ENCODE peak calls at places on chromosomes 4 and X, in ten cellular contexts. One of them, this sample, is unnamed.

GRCh38 chr4:1318046-1318375 is 28.3 kb downstream of the MAEA start:
- DNase-seq in stimulated activated CD4-positive, alpha-beta T cell treated with anti-CD3 and anti-CD28 coated beads, Interleukin-12 subunit alpha, Interleukin-12 subunit beta, amount 100 ng/mL, for 4 hours: no peak
- DNase-seq in activated CD4-positive, CD25-positive, alpha-beta regulatory T cell: no peak
- DNase-seq in activated CD8-positive, alpha-beta memory T cell treated with anti-CD3 and anti-CD28 coated beads for 48 hours: no peak
- DNase-seq in G401: no peak
- DNase-seq in heart left ventricle: no peak
- DNase-seq in hepatic stellate cell: no peak
- DNase-seq in NCI-H446 treated with DMSO at 0.1 percent for 48 hours: no peak
- DNase-seq in stromal cell of bone marrow: no peak
- DNase-seq in ACHN: no peak
- DNase-seq in this sample: no peak

GRCh38 chrX:153646620-153647373 is at the start of gene DUSP9:
- DNase-seq in activated CD8-positive, alpha-beta memory T cell treated with anti-CD3 and anti-CD28 coated beads for 48 hours: no peak
- DNase-seq in G401: no peak
- DNase-seq in activated CD4-positive, CD25-positive, alpha-beta regulatory T cell: no peak
- DNase-seq in ACHN: peak
- DNase-seq in stimulated activated CD4-positive, alpha-beta T cell treated with anti-CD3 and anti-CD28 coated beads, Interleukin-12 subunit alpha, Interleukin-12 subunit beta, amount 100 ng/mL, for 4 hours: no peak
- DNase-seq in NCI-H446 treated with DMSO at 0.1 percent for 48 hours: no peak
- DNase-seq in hepatic stellate cell: no peak
- DNase-seq in heart left ventricle: no peak
- DNase-seq in stromal cell of bone marrow: no peak
- DNase-seq in this sample: no peak

GRCh38 chr4:138405439-138405838 is 163.3 kb upstream of the SLC7A11 start:
- DNase-seq in activated CD4-positive, CD25-positive, alpha-beta regulatory T cell: no peak
- DNase-seq in hepatic stellate cell: no peak
- DNase-seq in G401: no peak
- DNase-seq in heart left ventricle: no peak
- DNase-seq in activated CD8-positive, alpha-beta memory T cell treated with anti-CD3 and anti-CD28 coated beads for 48 hours: no peak
- DNase-seq in ACHN: peak
- DNase-seq in stimulated activated CD4-positive, alpha-beta T cell treated with anti-CD3 and anti-CD28 coated beads, Interleukin-12 subunit alpha, Interleukin-12 subunit beta, amount 100 ng/mL, for 4 hours: no peak
- DNase-seq in NCI-H446 treated with DMSO at 0.1 percent for 48 hours: no peak
- DNase-seq in stromal cell of bone marrow: no peak
- DNase-seq in this sample: no peak

GRCh38 chr4:185512516-185512915 is 22.8 kb downstream of the PDLIM3 start:
- DNase-seq in NCI-H446 treated with DMSO at 0.1 percent for 48 hours: no peak
- DNase-seq in activated CD4-positive, CD25-positive, alpha-beta regulatory T cell: no peak
- DNase-seq in activated CD8-positive, alpha-beta memory T cell treated with anti-CD3 and anti-CD28 coated beads for 48 hours: no peak
- DNase-seq in heart left ventricle: no peak
- DNase-seq in stimulated activated CD4-positive, alpha-beta T cell treated with anti-CD3 and anti-CD28 coated beads, Interleukin-12 subunit alpha, Interleukin-12 subunit beta, amount 100 ng/mL, for 4 hours: no peak
- DNase-seq in hepatic stellate cell: peak
- DNase-seq in G401: no peak
- DNase-seq in stromal cell of bone marrow: peak
- DNase-seq in ACHN: no peak
- DNase-seq in this sample: no peak

GRCh38 chr4:7777017-7777710 is 162.5 kb downstream of the AFAP1 start:
- DNase-seq in activated CD4-positive, CD25-positive, alpha-beta regulatory T cell: no peak
- DNase-seq in G401: peak
- DNase-seq in stromal cell of bone marrow: no peak
- DNase-seq in hepatic stellate cell: no peak
- DNase-seq in ACHN: no peak
- DNase-seq in stimulated activated CD4-positive, alpha-beta T cell treated with anti-CD3 and anti-CD28 coated beads, Interleukin-12 subunit alpha, Interleukin-12 subunit beta, amount 100 ng/mL, for 4 hours: no peak
- DNase-seq in heart left ventricle: no peak
- DNase-seq in NCI-H446 treated with DMSO at 0.1 percent for 48 hours: no peak
- DNase-seq in activated CD8-positive, alpha-beta memory T cell treated with anti-CD3 and anti-CD28 coated beads for 48 hours: no peak
- DNase-seq in this sample: no peak

GRCh38 chr4:24642941-24643628 is 58.7 kb upstream of the DHX15 start:
- DNase-seq in hepatic stellate cell: no peak
- DNase-seq in NCI-H446 treated with DMSO at 0.1 percent for 48 hours: no peak
- DNase-seq in G401: no peak
- DNase-seq in activated CD8-positive, alpha-beta memory T cell treated with anti-CD3 and anti-CD28 coated beads for 48 hours: no peak
- DNase-seq in heart left ventricle: no peak
- DNase-seq in ACHN: peak
- DNase-seq in stimulated activated CD4-positive, alpha-beta T cell treated with anti-CD3 and anti-CD28 coated beads, Interleukin-12 subunit alpha, Interleukin-12 subunit beta, amount 100 ng/mL, for 4 hours: no peak
- DNase-seq in activated CD4-positive, CD25-positive, alpha-beta regulatory T cell: no peak
- DNase-seq in stromal cell of bone marrow: no peak
- DNase-seq in this sample: no peak

GRCh38 chr4:72031868-72032619 is at the start of gene NPFFR2:
- DNase-seq in hepatic stellate cell: peak
- DNase-seq in activated CD8-positive, alpha-beta memory T cell treated with anti-CD3 and anti-CD28 coated beads for 48 hours: no peak
- DNase-seq in stimulated activated CD4-positive, alpha-beta T cell treated with anti-CD3 and anti-CD28 coated beads, Interleukin-12 subunit alpha, Interleukin-12 subunit beta, amount 100 ng/mL, for 4 hours: no peak
- DNase-seq in stromal cell of bone marrow: no peak
- DNase-seq in NCI-H446 treated with DMSO at 0.1 percent for 48 hours: no peak
- DNase-seq in activated CD4-positive, CD25-positive, alpha-beta regulatory T cell: no peak
- DNase-seq in ACHN: peak
- DNase-seq in heart left ventricle: peak
- DNase-seq in G401: no peak
- DNase-seq in this sample: no peak

GRCh38 chrX:111102636-111103035 is 6.6 kb downstream of the PAK3 start:
- DNase-seq in stromal cell of bone marrow: no peak
- DNase-seq in activated CD8-positive, alpha-beta memory T cell treated with anti-CD3 and anti-CD28 coated beads for 48 hours: no peak
- DNase-seq in activated CD4-positive, CD25-positive, alpha-beta regulatory T cell: no peak
- DNase-seq in G401: no peak
- DNase-seq in ACHN: no peak
- DNase-seq in NCI-H446 treated with DMSO at 0.1 percent for 48 hours: no peak
- DNase-seq in heart left ventricle: no peak
- DNase-seq in stimulated activated CD4-positive, alpha-beta T cell treated with anti-CD3 and anti-CD28 coated beads, Interleukin-12 subunit alpha, Interleukin-12 subunit beta, amount 100 ng/mL, for 4 hours: no peak
- DNase-seq in hepatic stellate cell: no peak
- DNase-seq in this sample: no peak

GRCh38 chr4:2063557-2064275 is 4.6 kb downstream of the NAT8L start:
- DNase-seq in heart left ventricle: no peak
- DNase-seq in stromal cell of bone marrow: no peak
- DNase-seq in ACHN: no peak
- DNase-seq in G401: no peak
- DNase-seq in activated CD4-positive, CD25-positive, alpha-beta regulatory T cell: no peak
- DNase-seq in stimulated activated CD4-positive, alpha-beta T cell treated with anti-CD3 and anti-CD28 coated beads, Interleukin-12 subunit alpha, Interleukin-12 subunit beta, amount 100 ng/mL, for 4 hours: no peak
- DNase-seq in activated CD8-positive, alpha-beta memory T cell treated with anti-CD3 and anti-CD28 coated beads for 48 hours: no peak
- DNase-seq in hepatic stellate cell: no peak
- DNase-seq in NCI-H446 treated with DMSO at 0.1 percent for 48 hours: no peak
- DNase-seq in this sample: no peak

GRCh38 chr4:26731342-26731741 is 129.3 kb upstream of the STIM2 start:
- DNase-seq in NCI-H446 treated with DMSO at 0.1 percent for 48 hours: no peak
- DNase-seq in activated CD4-positive, CD25-positive, alpha-beta regulatory T cell: no peak
- DNase-seq in G401: no peak
- DNase-seq in hepatic stellate cell: no peak
- DNase-seq in stimulated activated CD4-positive, alpha-beta T cell treated with anti-CD3 and anti-CD28 coated beads, Interleukin-12 subunit alpha, Interleukin-12 subunit beta, amount 100 ng/mL, for 4 hours: no peak
- DNase-seq in activated CD8-positive, alpha-beta memory T cell treated with anti-CD3 and anti-CD28 coated beads for 48 hours: no peak
- DNase-seq in stromal cell of bone marrow: no peak
- DNase-seq in ACHN: no peak
- DNase-seq in heart left ventricle: no peak
- DNase-seq in this sample: no peak

GRCh38 chr4:147368948-147369347 is 111.9 kb upstream of the EDNRA start:
- DNase-seq in NCI-H446 treated with DMSO at 0.1 percent for 48 hours: no peak
- DNase-seq in G401: no peak
- DNase-seq in heart left ventricle: no peak
- DNase-seq in activated CD8-positive, alpha-beta memory T cell treated with anti-CD3 and anti-CD28 coated beads for 48 hours: no peak
- DNase-seq in hepatic stellate cell: no peak
- DNase-seq in stimulated activated CD4-positive, alpha-beta T cell treated with anti-CD3 and anti-CD28 coated beads, Interleukin-12 subunit alpha, Interleukin-12 subunit beta, amount 100 ng/mL, for 4 hours: no peak
- DNase-seq in stromal cell of bone marrow: no peak
- DNase-seq in ACHN: no peak
- DNase-seq in activated CD4-positive, CD25-positive, alpha-beta regulatory T cell: no peak
- DNase-seq in this sample: no peak

GRCh38 chrX:136658151-136658550 is 10.2 kb downstream of the CD40LG start:
- DNase-seq in heart left ventricle: no peak
- DNase-seq in G401: no peak
- DNase-seq in hepatic stellate cell: no peak
- DNase-seq in stromal cell of bone marrow: no peak
- DNase-seq in ACHN: no peak
- DNase-seq in stimulated activated CD4-positive, alpha-beta T cell treated with anti-CD3 and anti-CD28 coated beads, Interleukin-12 subunit alpha, Interleukin-12 subunit beta, amount 100 ng/mL, for 4 hours: no peak
- DNase-seq in activated CD4-positive, CD25-positive, alpha-beta regulatory T cell: no peak
- DNase-seq in activated CD8-positive, alpha-beta memory T cell treated with anti-CD3 and anti-CD28 coated beads for 48 hours: no peak
- DNase-seq in NCI-H446 treated with DMSO at 0.1 percent for 48 hours: no peak
- DNase-seq in this sample: no peak

GRCh38 chr4:145345401-145345800 is 136.3 kb upstream of the SMAD1 start:
- DNase-seq in activated CD8-positive, alpha-beta memory T cell treated with anti-CD3 and anti-CD28 coated beads for 48 hours: no peak
- DNase-seq in NCI-H446 treated with DMSO at 0.1 percent for 48 hours: no peak
- DNase-seq in ACHN: no peak
- DNase-seq in stimulated activated CD4-positive, alpha-beta T cell treated with anti-CD3 and anti-CD28 coated beads, Interleukin-12 subunit alpha, Interleukin-12 subunit beta, amount 100 ng/mL, for 4 hours: no peak
- DNase-seq in activated CD4-positive, CD25-positive, alpha-beta regulatory T cell: no peak
- DNase-seq in G401: no peak
- DNase-seq in stromal cell of bone marrow: no peak
- DNase-seq in heart left ventricle: no peak
- DNase-seq in hepatic stellate cell: no peak
- DNase-seq in this sample: no peak

GRCh38 chr4:3408793-3409330 is 32.9 kb upstream of the HGFAC start:
- DNase-seq in activated CD4-positive, CD25-positive, alpha-beta regulatory T cell: no peak
- DNase-seq in heart left ventricle: no peak
- DNase-seq in G401: peak
- DNase-seq in activated CD8-positive, alpha-beta memory T cell treated with anti-CD3 and anti-CD28 coated beads for 48 hours: no peak
- DNase-seq in ACHN: no peak
- DNase-seq in stromal cell of bone marrow: no peak
- DNase-seq in NCI-H446 treated with DMSO at 0.1 percent for 48 hours: no peak
- DNase-seq in hepatic stellate cell: no peak
- DNase-seq in stimulated activated CD4-positive, alpha-beta T cell treated with anti-CD3 and anti-CD28 coated beads, Interleukin-12 subunit alpha, Interleukin-12 subunit beta, amount 100 ng/mL, for 4 hours: no peak
- DNase-seq in this sample: no peak

GRCh38 chrX:71992711-71993110 is 82.1 kb downstream of the NHSL2 start:
- DNase-seq in hepatic stellate cell: no peak
- DNase-seq in G401: no peak
- DNase-seq in ACHN: no peak
- DNase-seq in stromal cell of bone marrow: no peak
- DNase-seq in activated CD4-positive, CD25-positive, alpha-beta regulatory T cell: no peak
- DNase-seq in stimulated activated CD4-positive, alpha-beta T cell treated with anti-CD3 and anti-CD28 coated beads, Interleukin-12 subunit alpha, Interleukin-12 subunit beta, amount 100 ng/mL, for 4 hours: peak
- DNase-seq in heart left ventricle: no peak
- DNase-seq in activated CD8-positive, alpha-beta memory T cell treated with anti-CD3 and anti-CD28 coated beads for 48 hours: no peak
- DNase-seq in NCI-H446 treated with DMSO at 0.1 percent for 48 hours: no peak
- DNase-seq in this sample: no peak

GRCh38 chrX:33434256-33435092 is 223.1 kb upstream of the DMD start:
- DNase-seq in activated CD8-positive, alpha-beta memory T cell treated with anti-CD3 and anti-CD28 coated beads for 48 hours: peak
- DNase-seq in NCI-H446 treated with DMSO at 0.1 percent for 48 hours: no peak
- DNase-seq in G401: peak
- DNase-seq in heart left ventricle: peak
- DNase-seq in stromal cell of bone marrow: peak
- DNase-seq in stimulated activated CD4-positive, alpha-beta T cell treated with anti-CD3 and anti-CD28 coated beads, Interleukin-12 subunit alpha, Interleukin-12 subunit beta, amount 100 ng/mL, for 4 hours: peak
- DNase-seq in hepatic stellate cell: no peak
- DNase-seq in activated CD4-positive, CD25-positive, alpha-beta regulatory T cell: no peak
- DNase-seq in ACHN: peak
- DNase-seq in this sample: no peak

GRCh38 chrX:110509778-110510510 is 151.3 kb downstream of the RTL9 start:
- DNase-seq in NCI-H446 treated with DMSO at 0.1 percent for 48 hours: no peak
- DNase-seq in G401: no peak
- DNase-seq in ACHN: no peak
- DNase-seq in heart left ventricle: no peak
- DNase-seq in stimulated activated CD4-positive, alpha-beta T cell treated with anti-CD3 and anti-CD28 coated beads, Interleukin-12 subunit alpha, Interleukin-12 subunit beta, amount 100 ng/mL, for 4 hours: no peak
- DNase-seq in activated CD8-positive, alpha-beta memory T cell treated with anti-CD3 and anti-CD28 coated beads for 48 hours: no peak
- DNase-seq in activated CD4-positive, CD25-positive, alpha-beta regulatory T cell: no peak
- DNase-seq in hepatic stellate cell: no peak
- DNase-seq in stromal cell of bone marrow: no peak
- DNase-seq in this sample: no peak

GRCh38 chr4:28287837-28288236 is 1427.2 kb downstream of the STIM2 start:
- DNase-seq in G401: no peak
- DNase-seq in activated CD8-positive, alpha-beta memory T cell treated with anti-CD3 and anti-CD28 coated beads for 48 hours: no peak
- DNase-seq in hepatic stellate cell: peak
- DNase-seq in heart left ventricle: no peak
- DNase-seq in ACHN: peak
- DNase-seq in stimulated activated CD4-positive, alpha-beta T cell treated with anti-CD3 and anti-CD28 coated beads, Interleukin-12 subunit alpha, Interleukin-12 subunit beta, amount 100 ng/mL, for 4 hours: no peak
- DNase-seq in activated CD4-positive, CD25-positive, alpha-beta regulatory T cell: no peak
- DNase-seq in stromal cell of bone marrow: peak
- DNase-seq in NCI-H446 treated with DMSO at 0.1 percent for 48 hours: no peak
- DNase-seq in this sample: no peak

GRCh38 chrX:24498181-24498580 is 33.1 kb downstream of the PDK3 start:
- DNase-seq in heart left ventricle: peak
- DNase-seq in stromal cell of bone marrow: no peak
- DNase-seq in stimulated activated CD4-positive, alpha-beta T cell treated with anti-CD3 and anti-CD28 coated beads, Interleukin-12 subunit alpha, Interleukin-12 subunit beta, amount 100 ng/mL, for 4 hours: no peak
- DNase-seq in ACHN: no peak
- DNase-seq in hepatic stellate cell: no peak
- DNase-seq in activated CD4-positive, CD25-positive, alpha-beta regulatory T cell: no peak
- DNase-seq in NCI-H446 treated with DMSO at 0.1 percent for 48 hours: peak
- DNase-seq in activated CD8-positive, alpha-beta memory T cell treated with anti-CD3 and anti-CD28 coated beads for 48 hours: no peak
- DNase-seq in G401: peak
- DNase-seq in this sample: no peak

GRCh38 chr4:102735578-102735977 is 25.2 kb downstream of the MANBA start:
- DNase-seq in heart left ventricle: no peak
- DNase-seq in NCI-H446 treated with DMSO at 0.1 percent for 48 hours: no peak
- DNase-seq in stimulated activated CD4-positive, alpha-beta T cell treated with anti-CD3 and anti-CD28 coated beads, Interleukin-12 subunit alpha, Interleukin-12 subunit beta, amount 100 ng/mL, for 4 hours: no peak
- DNase-seq in G401: no peak
- DNase-seq in hepatic stellate cell: no peak
- DNase-seq in stromal cell of bone marrow: no peak
- DNase-seq in ACHN: no peak
- DNase-seq in activated CD4-positive, CD25-positive, alpha-beta regulatory T cell: no peak
- DNase-seq in activated CD8-positive, alpha-beta memory T cell treated with anti-CD3 and anti-CD28 coated beads for 48 hours: no peak
- DNase-seq in this sample: peak

This sample was measured in NCI-H2029 treated with DMSO at 0.1 percent for 48 hours.